ENCODE peak calls at places on chromosomes 3 and 15, in seven cellular contexts. R is tibial nerve, J is mammary epithelial cell, I is cardiac muscle cell, S is upper lobe of right lung, D is ovary, F is psoas muscle. B is an unnamed sample.

GRCh38 chr3:22103423-22103822 is 352.4 kb upstream of the ZNF385D start:
- DNase-seq in R (no peak), J (no peak), I (no peak), S (no peak), D (no peak), F (no peak), B (no peak)

GRCh38 chr3:190811775-190812480 is 50.6 kb downstream of the GMNC start:
- DNase-seq in R (peak; percentile 60), J (peak; percentile 40), I (peak; percentile 75), S (no peak), D (no peak), F (no peak), B (no peak)

GRCh38 chr3:56131976-56132590 is 336.2 kb downstream of the ERC2 start:
- DNase-seq in R (no peak), J (peak; percentile 89), I (peak; percentile 90), S (no peak), D (no peak), F (peak; percentile 9), B (no peak)

GRCh38 chr3:105662326-105662725 is 206.5 kb downstream of the CBLB start:
- DNase-seq in R (no peak), J (no peak), I (no peak), S (no peak), D (no peak), F (no peak), B (no peak)

GRCh38 chr3:76685858-76686257 is 354.0 kb upstream of the ROBO2 start:
- DNase-seq in R (no peak), J (no peak), I (no peak), S (no peak), D (no peak), F (no peak), B (no peak)

GRCh38 chr3:183817639-183818038 is 7.7 kb downstream of the MAP6D1 start:
- DNase-seq in R (no peak), J (no peak), I (no peak), S (no peak), D (no peak), F (no peak), B (no peak)

GRCh38 chr3:162719684-162720341 is 1223.2 kb downstream of the OTOL1 start:
- DNase-seq in R (no peak), J (peak; percentile 67), I (peak; percentile 87), S (no peak), D (no peak), F (no peak), B (no peak)

GRCh38 chr15:57698243-57698642 is 8.3 kb upstream of the POLR2M start:
- DNase-seq in R (no peak), J (no peak), I (no peak), S (no peak), D (no peak), F (no peak), B (no peak)

GRCh38 chr15:88401972-88402656 is 65.1 kb downstream of the MRPL46 start:
- DNase-seq in R (no peak), J (no peak), I (no peak), S (no peak), D (no peak), F (no peak), B (no peak)

GRCh38 chr3:168248383-168249047 is 152.8 kb upstream of the GOLIM4 start:
- DNase-seq in R (no peak), J (peak; percentile 20), I (peak; percentile 46), S (peak; percentile 73), D (no peak), F (no peak), B (no peak)

GRCh38 chr15:85589873-85590272 is 204.9 kb downstream of the KLHL25 start:
- DNase-seq in R (no peak), J (peak; percentile 46), I (peak; percentile 63), S (no peak), D (no peak), F (no peak), B (no peak)

GRCh38 chr3:45225465-45226205 is 452 bp downstream of the TMEM158 start:
- DNase-seq in R (no peak), J (no peak), I (peak; percentile 38), S (peak; percentile 67), D (peak; percentile 49), F (peak; percentile 29), B (no peak)

GRCh38 chr3:11616551-11616950 is 27.2 kb downstream of the VGLL4 start:
- DNase-seq in R (no peak), J (no peak), I (no peak), S (no peak), D (no peak), F (no peak), B (no peak)

GRCh38 chr15:41970456-41970855 is 1.9 kb downstream of the EHD4 start:
- DNase-seq in R (no peak), J (no peak), I (no peak), S (no peak), D (no peak), F (no peak), B (no peak)

GRCh38 chr3:69488026-69488425 is 102.1 kb upstream of the FRMD4B start:
- DNase-seq in R (no peak), J (no peak), I (no peak), S (no peak), D (no peak), F (no peak), B (no peak)

GRCh38 chr3:30302027-30302426 is 304.4 kb upstream of the TGFBR2 start:
- DNase-seq in R (no peak), J (peak; percentile 88), I (no peak), S (no peak), D (no peak), F (no peak), B (no peak)

GRCh38 chr15:23642413-23643044 is 5.1 kb downstream of the MAGEL2 start:
- DNase-seq in R (peak; percentile 32), J (peak; percentile 12), I (peak; percentile 66), S (peak; percentile 71), D (peak; percentile 77), F (peak; percentile 45), B (peak; percentile 60)

GRCh38 chr3:36992806-36993325 is at the start of gene EPM2AIP1:
- DNase-seq in R (no peak), J (no peak), I (no peak), S (peak; percentile 96), D (peak; percentile 97), F (peak; percentile 96), B (no peak)

GRCh38 chr15:25770031-25770430 is 93.1 kb downstream of the ATP10A start:
- DNase-seq in R (no peak), J (no peak), I (no peak), S (no peak), D (no peak), F (no peak), B (no peak)

GRCh38 chr15:22253676-22254408 is 173.5 kb downstream of the OR4M2 start:
- DNase-seq in R (no peak), J (no peak), I (no peak), S (no peak), D (no peak), F (no peak), B (no peak)

GRCh38 chr3:169847896-169848295 is 21.8 kb downstream of the LRRC31 start:
- DNase-seq in R (no peak), J (peak; percentile 16), I (no peak), S (no peak), D (no peak), F (no peak), B (peak; percentile 70)

GRCh38 chr15:70584838-70585706 is 178.3 kb downstream of the UACA start:
- DNase-seq in R (no peak), J (peak; percentile 46), I (no peak), S (no peak), D (no peak), F (peak; percentile 18), B (no peak)

GRCh38 chr3:64345351-64345750 is 120.1 kb upstream of the PRICKLE2 start:
- DNase-seq in R (no peak), J (peak; percentile 62), I (peak; percentile 97), S (no peak), D (no peak), F (no peak), B (no peak)

GRCh38 chr3:50339485-50340196 is 995 bp downstream of the RASSF1 start:
- DNase-seq in R (no peak), J (no peak), I (peak; percentile 52), S (no peak), D (no peak), F (no peak), B (peak; percentile 37)
- H3K4me1 ChIP-seq in R (peaks cover 44% of the 10 kb centered on the region), J (peaks cover 27% of the 10 kb centered on the region), I (peaks cover 11% of the 10 kb centered on the region), S (peaks cover 49% of the 10 kb centered on the region), D (peaks cover 13% of the 10 kb centered on the region), F (peaks cover 37% of the 10 kb centered on the region), B (peaks cover 13% of the 10 kb centered on the region)

GRCh38 chr3:63142681-63143080 is 135.4 kb upstream of the SYNPR start:
- DNase-seq in R (no peak), J (no peak), I (no peak), S (no peak), D (no peak), F (no peak), B (no peak)
- TF ChIP-seq CTCF in R (no peak), J (peak; percentile 1), I (no peak), S (no peak), D (no peak), F (no peak), B (no peak)

DNA sequence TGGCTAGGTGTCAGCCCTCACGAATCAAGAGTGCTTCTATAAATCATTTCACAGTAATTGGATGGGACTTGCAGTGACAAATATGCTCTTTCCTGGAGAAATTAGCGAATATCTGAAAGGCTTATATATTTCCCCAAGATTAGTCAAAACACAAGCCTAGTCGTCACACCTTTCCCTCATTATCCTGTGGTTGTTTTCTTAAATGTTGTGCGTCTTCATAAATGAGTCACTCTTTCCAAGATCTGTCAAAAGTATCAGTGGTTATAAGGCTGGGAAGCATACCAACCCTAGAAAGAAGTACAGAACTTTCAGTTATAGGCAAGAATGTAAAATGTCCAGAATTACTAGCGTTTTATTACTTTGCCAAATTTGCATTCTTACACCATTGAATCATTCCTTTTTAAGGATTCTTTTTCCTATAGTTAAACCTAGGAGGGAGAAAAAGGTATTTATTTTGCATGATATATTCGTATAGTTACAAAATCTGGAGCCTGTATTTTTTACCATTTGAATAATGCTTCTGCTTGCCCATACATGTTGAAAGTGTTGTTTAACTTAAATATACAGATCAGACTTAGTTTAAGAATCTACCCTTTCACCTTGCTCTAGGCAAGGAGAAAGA is 33.6 kb downstream of the TMEM212 start:
- DNase-seq in R (no peak), J (peak; percentile 94), I (peak; percentile 97), S (no peak), D (no peak), F (no peak), B (no peak)
- H3K4me1 ChIP-seq in R (no peaks in the 10 kb centered on the region), J (peaks cover 25% of the 10 kb centered on the region), I (peaks cover 38% of the 10 kb centered on the region), S (peaks cover 45% of the 10 kb centered on the region), D (peaks cover 15% of the 10 kb centered on the region), F (no peaks in the 10 kb centered on the region), B (no peaks in the 10 kb centered on the region)

DNA sequence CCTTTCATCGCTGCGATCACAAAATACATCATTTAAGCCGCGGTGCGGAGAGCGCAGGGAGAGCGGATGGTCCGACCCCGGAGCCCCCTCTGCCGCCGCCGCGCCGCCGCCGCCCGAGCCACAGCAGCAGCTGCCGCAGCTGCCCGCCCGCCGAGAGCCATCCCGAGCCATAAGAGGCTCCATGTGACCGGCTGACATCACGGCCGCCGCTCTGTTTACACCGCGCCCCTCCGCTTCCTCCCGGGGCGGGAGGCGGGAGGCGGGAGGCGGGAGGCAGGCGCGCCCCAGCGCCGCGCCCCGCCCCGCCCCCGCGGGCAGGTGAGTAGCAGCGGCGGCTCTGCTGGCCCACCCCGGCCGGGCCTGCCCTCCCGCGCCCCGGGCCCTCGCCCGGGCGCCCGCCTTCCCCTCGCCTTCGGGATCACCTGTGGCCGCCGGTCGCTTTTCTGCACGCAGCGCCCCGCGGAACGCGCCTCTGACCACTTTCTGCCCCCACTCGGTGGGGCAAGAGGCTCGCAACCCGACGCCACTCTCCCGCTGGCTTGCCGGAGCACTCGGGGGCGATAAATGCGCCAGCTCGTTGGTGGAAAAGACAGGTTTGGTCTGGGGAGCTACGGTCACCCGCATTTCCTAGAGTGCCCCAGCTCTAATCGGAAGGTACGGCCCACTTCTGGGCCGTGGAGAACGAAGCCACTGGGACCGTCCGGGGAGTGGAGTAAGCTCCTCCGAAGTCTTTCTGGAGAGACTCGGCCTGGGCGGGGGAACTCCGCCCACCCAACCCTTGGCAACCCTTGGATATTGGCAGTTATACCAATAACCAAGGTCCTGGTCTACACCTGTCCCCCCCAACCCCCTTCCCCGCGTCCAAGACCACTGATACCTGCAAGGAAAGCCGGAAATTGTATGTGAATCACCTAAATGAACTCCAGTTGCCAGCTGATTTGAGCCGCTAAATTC is 113.7 kb upstream of the ICE2 start:
- DNase-seq in R (peak; percentile 68), J (peak; percentile 82), I (peak; percentile 64), S (peak; percentile 95), D (peak; percentile 89), F (peak; percentile 88), B (peak; percentile 91)
- TF ChIP-seq CTCF in R (no peak), J (peak; percentile 28), I (no peak), S (peak; percentile 9), D (peak; percentile 19), F (peak; percentile 25), B (no peak)